ENCODE peak calls at places on chromosomes 7 and 10, in nine cellular contexts. P, T, M, X, S, D, G, Q and N are unnamed samples.

GRCh38 chr7:149802966-149803365 is 29.6 kb upstream of the ZNF467 start:
- DNase-seq in Q (no peak), M (no peak), T (no peak), D (no peak), P (no peak), X (no peak), S (no peak), G (no peak), N (no peak)

GRCh38 chr7:157292770-157293412 is 43.9 kb upstream of the DNAJB6 start:
- DNase-seq in D (no peak), X (no peak), G (no peak), T (no peak), S (no peak), P (no peak), M (no peak), Q (no peak), N (no peak)

GRCh38 chr7:23298141-23298851 is 843 bp upstream of the MALSU1 start:
- DNase-seq in S (peak), D (no peak), Q (peak), P (no peak), T (no peak), G (no peak), M (no peak), X (no peak), N (no peak)

GRCh38 chr7:157471259-157472125 is 134.7 kb downstream of the DNAJB6 start:
- DNase-seq in X (no peak), P (no peak), G (no peak), D (no peak), S (no peak), Q (no peak), M (no peak), T (peak), N (no peak)

GRCh38 chr7:116633131-116633988 is 38.6 kb upstream of the MET start:
- DNase-seq in P (no peak), Q (peak), M (no peak), G (no peak), S (peak), T (no peak), X (peak), D (peak), N (no peak)

GRCh38 chr10:34653530-34653929 is 161.6 kb downstream of the PARD3 start:
- DNase-seq in D (no peak), Q (no peak), S (no peak), T (no peak), M (no peak), G (no peak), P (no peak), X (no peak), N (no peak)

GRCh38 chr10:99396471-99396870 is 34.0 kb downstream of the GOT1 start:
- DNase-seq in G (no peak), S (peak), P (no peak), M (no peak), X (peak), D (peak), Q (no peak), T (no peak), N (no peak)

GRCh38 chr10:88243847-88244730 is 339.0 kb downstream of the RNLS start:
- DNase-seq in Q (no peak), G (no peak), T (no peak), D (peak), S (peak), P (no peak), X (peak), M (no peak), N (no peak)

GRCh38 chr7:102872460-102872859 is 40.3 kb upstream of the LRRC17 start:
- DNase-seq in M (no peak), Q (peak), P (no peak), T (no peak), X (peak), G (no peak), D (peak), S (peak), N (no peak)

GRCh38 chr7:140229591-140230516 is 53.1 kb upstream of the KDM7A start:
- DNase-seq in X (no peak), Q (no peak), T (peak), D (no peak), S (no peak), P (peak), G (no peak), M (peak), N (no peak)

GRCh38 chr7:1555813-1556540 is at the start of gene TMEM184A:
- DNase-seq in M (peak), S (no peak), D (peak), X (peak), Q (no peak), P (no peak), G (peak), T (no peak), N (peak)

GRCh38 chr7:26862806-26863205 is 1.6 kb downstream of the SKAP2 start:
- DNase-seq in M (no peak), S (no peak), T (no peak), G (no peak), X (no peak), D (no peak), P (no peak), Q (no peak), N (no peak)